ENCODE peak calls at places on chromosomes 2 and 18, in ten cellular contexts. V is A673, W is BE2C, C is NB4, I is upper lobe of right lung, Q is D721Med, U is AG04449, X is thoracic aorta, K is cardiac fibroblast, B is tibial nerve. A is an unnamed sample.

GRCh38 chr2:196534533-196534932 is 105.0 kb upstream of the CCDC150 start:
- DNase-seq in W (no peak), X (no peak), I (no peak), C (no peak), V (no peak), U (no peak), Q (no peak), K (no peak), B (no peak), A (no peak)

GRCh38 chr18:11380968-11381367 is 228.4 kb upstream of the SLC35G4 start:
- DNase-seq in C (no peak), V (no peak), X (no peak), B (no peak), U (no peak), I (no peak), Q (no peak), K (no peak), W (no peak), A (no peak)

GRCh38 chr2:197345846-197346370 is 35.3 kb upstream of the ANKRD44 start:
- DNase-seq in I (no peak), U (no peak), V (no peak), K (peak), W (no peak), Q (no peak), B (no peak), C (no peak), X (no peak), A (no peak)

GRCh38 chr2:230758566-230759480 is 46.2 kb downstream of the CAB39 start:
- DNase-seq in B (no peak), W (no peak), U (peak), I (no peak), V (no peak), K (peak), Q (no peak), C (peak), X (no peak), A (no peak)

GRCh38 chr2:29174937-29175336 is 59.7 kb downstream of the CLIP4 start:
- DNase-seq in B (no peak), Q (no peak), X (no peak), V (peak), I (no peak), W (no peak), K (no peak), U (no peak), C (peak), A (no peak)

GRCh38 chr18:35713545-35713944 is 132.0 kb downstream of the GALNT1 start:
- DNase-seq in V (peak), W (no peak), K (peak), Q (no peak), X (no peak), B (no peak), I (no peak), U (no peak), C (no peak), A (no peak)

GRCh38 chr18:33210575-33211189 is 229.8 kb downstream of the CCDC178 start:
- DNase-seq in X (no peak), C (peak), U (no peak), W (peak), Q (no peak), K (peak), V (peak), B (no peak), I (no peak), A (no peak)

GRCh38 chr2:150639917-150640538 is 152.6 kb upstream of the RND3 start:
- DNase-seq in K (no peak), X (no peak), B (no peak), V (no peak), U (no peak), I (no peak), Q (no peak), C (no peak), W (no peak), A (no peak)

GRCh38 chr2:47650001-47650535 is 132.9 kb upstream of the MSH6 start:
- DNase-seq in X (no peak), B (no peak), C (no peak), K (no peak), W (no peak), I (peak), V (no peak), U (no peak), Q (no peak), A (no peak)

GRCh38 chr2:8149985-8150547 is 531.8 kb upstream of the ID2 start:
- DNase-seq in W (no peak), Q (no peak), V (no peak), X (no peak), U (no peak), K (peak), C (no peak), I (no peak), B (no peak), A (no peak)

GRCh38 chr2:43255249-43255960 is 29.0 kb upstream of the ZFP36L2 start:
- DNase-seq in B (no peak), C (no peak), V (peak), U (no peak), K (no peak), W (no peak), X (no peak), Q (no peak), I (no peak), A (no peak)

GRCh38 chr18:2715990-2716389 is 60.5 kb downstream of the SMCHD1 start:
- DNase-seq in X (no peak), Q (no peak), K (peak), C (no peak), B (no peak), V (no peak), I (no peak), W (no peak), U (no peak), A (no peak)

GRCh38 chr2:223101340-223102039 is 49.5 kb downstream of the KCNE4 start:
- DNase-seq in C (peak), V (peak), Q (no peak), U (no peak), W (peak), I (no peak), K (peak), B (no peak), X (no peak), A (no peak)

GRCh38 chr2:228747478-228747877 is 523.6 kb downstream of the PID1 start:
- DNase-seq in U (no peak), X (no peak), C (peak), W (no peak), B (no peak), V (no peak), I (no peak), Q (no peak), K (no peak), A (no peak)

GRCh38 chr18:48064978-48065600 is 134.6 kb upstream of the SMAD2 start:
- DNase-seq in Q (no peak), U (no peak), I (no peak), C (no peak), B (no peak), X (no peak), K (no peak), V (no peak), W (no peak), A (no peak)

GRCh38 chr2:8573234-8573941 is 108.5 kb upstream of the ID2 start:
- DNase-seq in Q (no peak), U (no peak), V (no peak), W (no peak), K (no peak), B (no peak), I (peak), C (no peak), X (no peak), A (no peak)

GRCh38 chr2:45709137-45709536 is 57.7 kb downstream of the PRKCE start:
- DNase-seq in C (no peak), K (no peak), V (no peak), Q (no peak), W (no peak), B (no peak), X (no peak), U (no peak), I (no peak), A (no peak)

GRCh38 chr18:78049281-78049680 is 799.6 kb downstream of the GALR1 start:
- DNase-seq in C (no peak), W (no peak), K (no peak), U (no peak), Q (no peak), V (no peak), B (no peak), I (no peak), X (no peak), A (no peak)

GRCh38 chr18:70421471-70421870 is 132.6 kb downstream of the SOCS6 start:
- DNase-seq in K (peak), X (no peak), C (no peak), Q (no peak), I (no peak), V (no peak), B (no peak), U (no peak), W (no peak), A (no peak)

GRCh38 chr2:102129082-102129481 is 13.5 kb upstream of the IL1R1 start:
- DNase-seq in W (no peak), C (no peak), U (no peak), X (no peak), V (no peak), I (no peak), K (no peak), B (no peak), Q (no peak), A (no peak)

GRCh38 chr2:217162533-217162932 is 302.7 kb upstream of the TNP1 start:
- DNase-seq in K (peak), W (no peak), C (peak), Q (no peak), X (no peak), I (no peak), B (no peak), V (peak), U (peak), A (no peak)

GRCh38 chr2:88626171-88627054 is 851 bp downstream of the EIF2AK3 start:
- DNase-seq in U (no peak), B (no peak), W (peak), C (peak), X (no peak), V (peak), I (peak), K (peak), Q (peak), A (no peak)

GRCh38 chr2:73852020-73852419 is 23.3 kb downstream of the STAMBP start:
- DNase-seq in B (no peak), W (no peak), C (no peak), I (no peak), V (peak), K (peak), U (no peak), Q (no peak), X (no peak), A (no peak)

GRCh38 chr18:31684279-31685096 is at the start of gene B4GALT6:
- DNase-seq in C (peak), V (no peak), X (no peak), I (peak), W (peak), Q (peak), K (peak), B (no peak), U (no peak), A (no peak)

GRCh38 chr2:69998761-69999160 is 37.3 kb upstream of the ASPRV1 start:
- DNase-seq in X (no peak), W (no peak), K (no peak), Q (no peak), V (no peak), U (no peak), B (no peak), I (peak), C (no peak), A (no peak)

GRCh38 chr2:219010873-219011272 is 17.7 kb upstream of the CRYBA2 start:
- DNase-seq in I (no peak), V (no peak), Q (no peak), X (no peak), B (no peak), W (no peak), K (no peak), U (no peak), C (no peak), A (no peak)

GRCh38 chr2:219009294-219009693 is 16.1 kb upstream of the CRYBA2 start:
- DNase-seq in C (no peak), V (no peak), I (no peak), U (no peak), Q (no peak), W (no peak), K (no peak), X (no peak), B (no peak), A (no peak)

GRCh38 chr2:219010162-219010756 is 17.0 kb upstream of the CRYBA2 start:
- DNase-seq in Q (no peak), C (peak), K (no peak), X (no peak), I (no peak), W (no peak), U (no peak), V (no peak), B (no peak), A (no peak)
- TF ChIP-seq CTCF in Q (peak), C (peak), K (peak), X (no peak), I (peak), W (peak), U (peak), V (peak), B (no peak), A (peak)

DNA sequence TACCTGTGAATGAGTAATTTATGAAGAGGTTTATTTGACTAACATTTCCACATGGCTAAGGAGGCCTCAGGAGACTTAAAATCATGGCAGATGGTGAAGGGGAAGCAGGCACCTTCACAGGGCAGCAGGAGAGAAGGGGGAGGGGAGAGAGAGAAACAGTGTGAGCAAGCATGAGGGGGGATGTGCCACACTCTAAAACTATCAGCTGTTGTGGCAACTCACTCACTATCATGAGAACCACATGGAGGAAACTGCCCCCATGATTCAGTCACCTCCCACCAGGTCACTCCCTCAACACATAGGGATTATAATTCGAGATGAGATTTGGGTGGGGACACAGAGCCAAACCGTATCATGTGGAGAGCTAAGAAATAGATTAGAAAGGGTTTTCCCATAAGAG is 309.0 kb downstream of the RDH14 start:
- DNase-seq in C (no peak), U (no peak), K (no peak), W (no peak), Q (no peak), I (no peak), V (no peak), X (no peak), B (no peak), A (no peak)
- TF ChIP-seq CTCF in C (no peak), U (no peak), K (no peak), W (no peak), Q (no peak), I (no peak), V (no peak), X (no peak), B (no peak), A (no peak)

DNA sequence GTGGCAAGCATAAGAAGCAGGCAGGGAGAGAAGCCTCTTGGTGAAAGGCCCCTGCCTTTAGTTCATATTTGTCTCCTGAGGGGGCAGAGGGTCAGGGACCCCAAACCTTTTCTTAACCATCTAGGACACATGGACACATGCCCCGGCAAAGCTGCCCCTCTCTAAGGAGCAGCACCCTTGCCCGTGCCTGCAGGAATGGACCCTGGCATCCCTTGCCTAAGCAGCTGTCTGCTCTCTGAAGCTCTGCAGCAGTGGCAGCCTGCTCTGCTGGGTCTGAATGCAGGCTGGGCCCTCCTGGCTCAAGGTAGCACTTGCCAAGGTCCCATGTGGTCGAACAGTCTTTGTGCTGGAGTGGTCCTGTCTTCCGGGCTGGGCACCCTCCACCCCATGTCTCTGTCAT is 174.4 kb downstream of the CELF4 start:
- DNase-seq in C (no peak), W (no peak), Q (no peak), B (no peak), K (no peak), U (no peak), I (no peak), V (no peak), X (no peak), A (no peak)
- TF ChIP-seq CTCF in C (no peak), W (no peak), Q (no peak), B (no peak), K (no peak), U (no peak), I (no peak), V (no peak), X (no peak), A (no peak)

GRCh38 chr2:12099374-12099773 is 352.9 kb downstream of the LPIN1 start:
- DNase-seq in C (no peak), I (no peak), W (no peak), K (no peak), Q (no peak), X (no peak), V (no peak), U (no peak), B (no peak), A (peak)

GRCh38 chr2:12102679-12103078 is 356.2 kb downstream of the LPIN1 start:
- DNase-seq in W (no peak), K (no peak), U (no peak), I (no peak), B (no peak), V (no peak), Q (no peak), C (no peak), X (no peak), A (no peak)

GRCh38 chr2:12096425-12096824 is 350.0 kb downstream of the LPIN1 start:
- DNase-seq in W (no peak), X (no peak), Q (no peak), B (no peak), C (no peak), K (no peak), V (no peak), I (no peak), U (no peak), A (peak)

GRCh38 chr2:12097860-12098259 is 351.4 kb downstream of the LPIN1 start:
- DNase-seq in X (no peak), Q (no peak), K (no peak), I (no peak), W (no peak), U (no peak), V (no peak), B (no peak), C (no peak), A (peak)
- TF ChIP-seq CTCF in X (no peak), Q (no peak), K (no peak), I (no peak), W (no peak), U (no peak), V (no peak), B (no peak), C (no peak), A (no peak)